ENCODE peak calls at places on chromosomes 1 and 21, in six cellular contexts. R, T, C, B, O and L are unnamed samples. For H3K36me3, the result is how much of the 10 kb centered on the place peaks cover.

GRCh38 chr1:7839526-7839925 is 13.3 kb downstream of the UTS2 start:
- DNase-seq in R (no peak), T (no peak), C (no peak), B (no peak), O (no peak), L (no peak)

GRCh38 chr1:10612446-10613160 is 137.9 kb downstream of the PEX14 start:
- DNase-seq in R (no peak), T (no peak), C (no peak), B (no peak), O (peak), L (no peak)

GRCh38 chr1:8889925-8890785 is 11.7 kb upstream of the ENO1 start:
- DNase-seq in R (no peak), T (peak), C (peak), B (peak), O (peak), L (peak)

GRCh38 chr1:91801496-91802115 is 84.3 kb downstream of the TGFBR3 start:
- DNase-seq in R (no peak), T (no peak), C (no peak), B (no peak), O (no peak), L (no peak)

GRCh38 chr21:36747815-36748381 is 49.0 kb downstream of the SIM2 start:
- DNase-seq in R (peak), T (no peak), C (peak), B (no peak), O (peak), L (peak)

GRCh38 chr21:37071561-37072238 is 1.2 kb downstream of the PIGP start:
- DNase-seq in R (no peak), T (peak), C (peak), B (peak), O (peak), L (peak)

GRCh38 chr1:242745079-242745478 is 220.6 kb upstream of the PLD5 start:
- DNase-seq in R (no peak), T (no peak), C (no peak), B (no peak), O (no peak), L (no peak)

GRCh38 chr21:25507522-25507921 is 99.8 kb downstream of the MRPL39 start:
- DNase-seq in R (no peak), T (no peak), C (no peak), B (no peak), O (no peak), L (no peak)

GRCh38 chr1:226827458-226827857 is 43.0 kb upstream of the PSEN2 start:
- DNase-seq in R (no peak), T (peak), C (peak), B (peak), O (no peak), L (peak)

GRCh38 chr1:204366759-204367158 is 7.0 kb upstream of the PLEKHA6 start:
- DNase-seq in R (no peak), T (no peak), C (no peak), B (no peak), O (peak), L (no peak)

GRCh38 chr1:227785812-227786608 is 29.5 kb upstream of the PRSS38 start:
- DNase-seq in R (no peak), T (peak), C (no peak), B (no peak), O (peak), L (peak)

GRCh38 chr1:85116856-85117255 is 68.6 kb upstream of the MCOLN3 start:
- DNase-seq in R (no peak), T (no peak), C (no peak), B (no peak), O (no peak), L (no peak)

GRCh38 chr1:246153796-246154212 is 353.3 kb downstream of the SMYD3 start:
- DNase-seq in R (no peak), T (no peak), C (no peak), B (no peak), O (no peak), L (no peak)

GRCh38 chr1:78831731-78832360 is 174.7 kb downstream of the ADGRL4 start:
- DNase-seq in R (no peak), T (no peak), C (no peak), B (no peak), O (no peak), L (no peak)

GRCh38 chr1:9309080-9309479 is 16.4 kb downstream of the SPSB1 start:
- DNase-seq in R (no peak), T (no peak), C (no peak), B (no peak), O (no peak), L (peak)

GRCh38 chr1:14184346-14184963 is 414.0 kb upstream of the KAZN start:
- DNase-seq in R (no peak), T (no peak), C (no peak), B (no peak), O (no peak), L (peak)

GRCh38 chr1:4128616-4129015 is 228.5 kb upstream of the C1orf174 start:
- DNase-seq in R (no peak), T (no peak), C (peak), B (peak), O (no peak), L (no peak)

GRCh38 chr1:215082532-215083407 is at the start of gene KCNK2:
- DNase-seq in R (peak), T (no peak), C (peak), B (peak), O (peak), L (peak)

GRCh38 chr1:215076312-215076711 is 6.2 kb upstream of the KCNK2 start:
- DNase-seq in R (no peak), T (no peak), C (no peak), B (no peak), O (peak), L (no peak)

GRCh38 chr1:215079456-215079855 is 3.1 kb upstream of the KCNK2 start:
- DNase-seq in R (no peak), T (no peak), C (no peak), B (no peak), O (no peak), L (no peak)

GRCh38 chr1:215083408-215083961 is 948 bp downstream of the KCNK2 start:
- DNase-seq in R (peak), T (peak), C (peak), B (peak), O (peak), L (peak)

GRCh38 chr1:215081566-215082531 is 688 bp upstream of the KCNK2 start:
- DNase-seq in R (peak), T (no peak), C (no peak), B (no peak), O (peak), L (peak)
- H3K4me3 ChIP-seq in R (peak), T (peak), C (no peak), B (no peak), O (peak), L (peak)

GRCh38 chr1:212045981-212046380 is 10.4 kb downstream of the DTL start:
- DNase-seq in R (no peak), T (no peak), C (no peak), B (no peak), O (no peak), L (no peak)
- H3K36me3 ChIP-seq in R (half or more), T (under half), C (under half), B (under half), O (under half), L (under half)

GRCh38 chr21:41680444-41681335 is 86.2 kb downstream of the RIPK4 start:
- DNase-seq in R (no peak), T (no peak), C (peak), B (peak), O (no peak), L (no peak)

GRCh38 chr21:41681336-41681801 is 85.5 kb downstream of the RIPK4 start:
- DNase-seq in R (no peak), T (no peak), C (peak), B (peak), O (no peak), L (no peak)

GRCh38 chr21:41678016-41678935 is 88.6 kb downstream of the RIPK4 start:
- DNase-seq in R (no peak), T (no peak), C (peak), B (peak), O (no peak), L (no peak)

GRCh38 chr21:41677671-41678015 is 89.2 kb downstream of the RIPK4 start:
- DNase-seq in R (no peak), T (no peak), C (peak), B (no peak), O (no peak), L (no peak)

DNA sequence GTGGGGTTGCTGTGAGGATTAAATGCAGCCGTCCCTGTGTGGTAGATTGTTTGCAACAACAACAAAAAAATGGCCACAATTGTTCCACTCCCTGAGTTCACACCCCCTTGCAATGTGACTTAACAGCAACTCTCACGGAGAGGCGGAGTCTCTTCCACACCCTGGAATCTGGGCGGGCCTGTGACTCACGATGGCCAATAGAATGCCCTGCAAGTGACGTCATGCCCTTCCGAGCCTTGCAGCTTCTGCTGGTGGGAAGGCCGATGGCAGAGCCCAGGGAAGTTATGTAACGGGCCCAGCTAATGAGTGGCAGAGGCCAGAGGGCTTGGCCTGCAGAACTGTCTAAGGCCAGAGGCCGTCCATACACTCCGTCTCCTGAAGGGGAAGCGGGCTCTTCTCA is 87.9 kb downstream of the RIPK4 start:
- DNase-seq in R (peak), T (peak), C (peak), B (peak), O (peak), L (peak)
- H3K4me3 ChIP-seq in R (no peak), T (no peak), C (peak), B (no peak), O (no peak), L (no peak)

DNA sequence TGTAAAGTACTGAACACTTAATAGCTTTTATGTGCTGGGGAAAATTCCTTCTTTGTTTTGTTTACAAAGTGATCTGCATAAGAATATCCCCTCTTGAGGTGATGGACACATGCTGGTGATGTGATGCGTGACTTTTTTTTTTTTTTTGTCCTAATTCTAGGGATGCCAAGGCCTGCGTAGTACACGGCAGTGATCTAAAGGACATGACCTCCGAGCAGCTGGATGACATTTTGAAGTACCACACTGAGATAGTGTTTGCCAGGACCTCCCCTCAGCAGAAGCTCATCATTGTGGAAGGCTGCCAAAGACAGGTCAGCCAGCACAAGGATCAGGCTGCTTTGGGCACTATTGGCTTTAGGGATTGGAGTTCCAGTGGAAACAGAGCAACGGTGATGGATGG is 24.7 kb downstream of the ATP1A1 start:
- DNase-seq in R (no peak), T (no peak), C (no peak), B (no peak), O (no peak), L (no peak)
- H3K36me3 ChIP-seq in R (half or more), T (half or more), C (half or more), B (under half), O (half or more), L (half or more)

DNA sequence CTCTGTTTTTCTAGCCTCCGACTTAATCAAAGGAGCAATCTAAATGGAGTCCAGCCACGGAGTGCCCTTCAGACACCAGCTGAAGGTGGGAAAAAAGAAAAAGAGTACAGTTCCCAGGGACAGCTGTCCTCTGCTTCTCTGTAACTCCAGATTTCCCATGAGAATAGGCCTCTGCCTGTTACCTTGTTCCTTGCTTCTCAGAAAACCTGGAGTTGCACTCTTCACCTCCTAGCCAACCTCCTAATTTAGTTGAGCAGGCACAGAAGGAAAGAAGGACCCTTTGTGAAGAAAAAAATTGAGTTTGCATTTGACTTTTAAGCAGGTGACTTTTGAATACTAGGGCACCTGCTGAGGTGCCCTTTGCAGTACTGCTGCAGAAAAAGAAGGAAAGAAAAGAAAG is 8.3 kb downstream of the BARHL2 start:
- DNase-seq in R (no peak), T (no peak), C (no peak), B (no peak), O (no peak), L (no peak)
- H3K4me3 ChIP-seq in R (no peak), T (no peak), C (no peak), B (no peak), O (no peak), L (no peak)

GRCh38 chr1:230682882-230683610 is 30.9 kb downstream of the AGT start:
- DNase-seq in R (no peak), T (no peak), C (no peak), B (no peak), O (no peak), L (no peak)
- H3K36me3 ChIP-seq in R (half or more), T (under half), C (half or more), B (under half), O (under half), L (under half)